ENCODE peak calls at places on chromosomes 4 and X, in six cellular contexts. X is lung, Z is GM23338, R is mesenchymal stem cell, E is tibial artery, F is Karpas-422. G is an unnamed sample. For H3K4me1, the result is how much of the 10 kb centered on the place peaks cover.

GRCh38 chr4:70556856-70557255 is 35.2 kb upstream of the AMBN start:
- DNase-seq in R (no peak), Z (no peak), E (no peak), X (no peak), F (no peak), G (no peak)

GRCh38 chr4:77095101-77095826 is 19.5 kb upstream of the CCNI start:
- DNase-seq in E (peak), R (peak), X (peak), F (peak), Z (peak), G (peak)

GRCh38 chr4:96073446-96073845 is 233.6 kb downstream of the PDHA2 start:
- DNase-seq in Z (no peak), E (no peak), R (no peak), X (no peak), F (no peak), G (peak)

GRCh38 chr4:47031011-47031678 is at the start of gene GABRB1:
- DNase-seq in Z (peak), R (peak), F (no peak), X (peak), E (peak), G (no peak)

GRCh38 chr4:59537231-59537886 is 1662.8 kb upstream of the ADGRL3 start:
- DNase-seq in E (no peak), R (no peak), X (no peak), F (no peak), Z (no peak), G (peak)

GRCh38 chrX:9342581-9343051 is 122.2 kb upstream of the TBL1X start:
- DNase-seq in Z (peak), E (peak), X (peak), F (peak), R (peak), G (peak)

GRCh38 chr4:7368296-7368695 is 66.4 kb downstream of the PSAPL1 start:
- DNase-seq in X (no peak), R (no peak), F (no peak), E (no peak), Z (no peak), G (no peak)

GRCh38 chr4:31130930-31131329 is 410.8 kb downstream of the PCDH7 start:
- DNase-seq in Z (no peak), F (no peak), X (no peak), E (no peak), R (no peak), G (no peak)

GRCh38 chrX:56978172-56978571 is 17.2 kb downstream of the SPIN3 start:
- DNase-seq in X (peak), Z (peak), R (peak), F (peak), E (no peak), G (peak)

GRCh38 chrX:65750674-65751469 is 83.4 kb downstream of the MSN start:
- DNase-seq in R (no peak), X (no peak), F (no peak), E (no peak), Z (no peak), G (no peak)

GRCh38 chrX:40474205-40474626 is 106.6 kb upstream of the ATP6AP2 start:
- DNase-seq in E (no peak), F (no peak), X (peak), Z (peak), R (peak), G (no peak)

GRCh38 chr4:109128589-109128988 is 173.9 kb downstream of the COL25A1 start:
- DNase-seq in E (no peak), F (no peak), X (no peak), Z (no peak), R (no peak), G (no peak)

GRCh38 chr4:138736362-138736761 is 279.2 kb upstream of the NOCT start:
- DNase-seq in R (peak), F (no peak), Z (no peak), X (no peak), E (no peak), G (peak)

GRCh38 chrX:17017134-17017533 is 70.7 kb downstream of the REPS2 start:
- DNase-seq in Z (no peak), E (no peak), X (no peak), F (no peak), R (no peak), G (peak)

GRCh38 chrX:12494400-12495138 is 296.6 kb upstream of the PRPS2 start:
- DNase-seq in Z (peak), R (no peak), F (no peak), X (no peak), E (no peak), G (no peak)

GRCh38 chr4:59994118-59994517 is 1206.0 kb upstream of the ADGRL3 start:
- DNase-seq in Z (no peak), F (peak), X (no peak), R (no peak), E (no peak), G (no peak)

GRCh38 chr4:80535551-80535950 is 200.0 kb downstream of the CFAP299 start:
- DNase-seq in F (no peak), R (no peak), Z (no peak), X (no peak), E (no peak), G (peak)

GRCh38 chr4:83219991-83220360 is 64.6 kb downstream of the COQ2 start:
- DNase-seq in X (no peak), E (no peak), F (no peak), R (no peak), Z (no peak), G (no peak)

GRCh38 chr4:164700471-164700870 is 53.5 kb upstream of the SMIM31 start:
- DNase-seq in R (no peak), F (peak), E (no peak), X (no peak), Z (peak), G (peak)

GRCh38 chr4:53089940-53090729 is 228.0 kb downstream of the RASL11B start:
- DNase-seq in F (no peak), X (no peak), Z (no peak), R (peak), E (no peak), G (no peak)

GRCh38 chr4:138392751-138393308 is 150.7 kb upstream of the SLC7A11 start:
- DNase-seq in F (no peak), X (no peak), E (no peak), Z (no peak), R (no peak), G (no peak)

DNA sequence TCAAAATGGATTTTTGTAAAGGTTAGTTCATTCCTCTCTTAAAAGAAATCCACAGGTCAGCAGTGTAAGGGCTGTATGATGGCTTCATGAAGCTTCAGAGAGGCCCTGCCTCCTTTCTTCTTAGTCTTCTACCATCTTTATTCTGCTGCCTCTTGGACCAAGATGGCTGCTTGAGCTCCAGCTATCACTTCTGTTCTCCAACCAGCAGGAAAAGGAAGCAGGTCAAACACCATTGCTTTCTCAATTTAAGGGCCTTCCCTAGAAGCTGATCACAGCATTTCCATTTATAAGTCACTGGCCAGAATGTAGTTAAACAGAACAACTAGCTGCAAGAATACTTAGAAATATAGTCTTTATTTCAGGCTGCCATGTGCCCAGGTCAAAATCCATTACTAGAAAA is 336.8 kb upstream of the KLF3 start:
- DNase-seq in X (no peak), R (no peak), F (no peak), Z (no peak), E (no peak), G (no peak)
- H3K4me1 ChIP-seq in X (under half), R (under half), F (under half), Z (under half), E (under half), G (under half)

DNA sequence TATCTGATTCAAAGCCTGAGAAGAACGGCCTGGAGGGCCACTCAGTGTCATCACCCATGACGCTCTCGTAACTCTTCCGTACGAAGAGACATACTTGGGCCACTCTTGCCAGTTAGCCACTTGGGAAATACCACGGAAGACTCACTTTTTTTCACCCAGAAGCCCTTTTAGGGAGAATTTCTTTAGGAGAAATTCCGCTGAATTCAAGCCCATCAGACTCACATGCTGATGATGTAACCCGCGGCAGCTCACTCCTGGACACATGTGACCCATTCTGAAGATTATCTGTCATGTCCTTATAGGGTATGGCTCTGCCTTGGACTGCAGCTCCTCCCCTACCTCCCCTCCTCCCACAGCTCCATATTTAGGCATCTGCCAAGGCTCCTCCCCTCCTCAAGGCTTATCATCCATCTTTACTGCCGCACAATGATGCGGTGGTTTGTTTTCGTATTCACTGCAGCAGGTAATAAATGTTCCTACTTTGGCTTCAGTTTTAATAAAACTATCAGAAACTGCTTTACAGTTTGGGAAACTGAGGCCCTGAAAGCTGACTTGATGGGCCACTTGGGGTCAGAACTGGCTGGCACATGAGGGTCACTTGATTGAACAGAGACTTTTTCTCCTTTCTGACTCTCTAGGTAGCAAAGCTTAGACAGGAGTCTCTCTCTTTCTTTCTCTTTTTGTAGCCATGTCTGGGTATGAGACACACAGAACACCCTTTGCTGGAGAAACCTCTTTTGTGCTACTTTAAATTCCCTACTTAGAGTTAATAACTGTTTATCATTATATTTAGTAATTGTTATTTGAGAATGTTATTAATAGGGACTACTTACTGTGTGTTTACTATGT is 42.1 kb downstream of the RHOH start:
- DNase-seq in X (no peak), E (no peak), R (no peak), F (no peak), Z (peak), G (no peak)
- H3K27ac ChIP-seq in X (no peak), E (no peak), R (no peak), F (no peak), Z (no peak), G (no peak)

DNA sequence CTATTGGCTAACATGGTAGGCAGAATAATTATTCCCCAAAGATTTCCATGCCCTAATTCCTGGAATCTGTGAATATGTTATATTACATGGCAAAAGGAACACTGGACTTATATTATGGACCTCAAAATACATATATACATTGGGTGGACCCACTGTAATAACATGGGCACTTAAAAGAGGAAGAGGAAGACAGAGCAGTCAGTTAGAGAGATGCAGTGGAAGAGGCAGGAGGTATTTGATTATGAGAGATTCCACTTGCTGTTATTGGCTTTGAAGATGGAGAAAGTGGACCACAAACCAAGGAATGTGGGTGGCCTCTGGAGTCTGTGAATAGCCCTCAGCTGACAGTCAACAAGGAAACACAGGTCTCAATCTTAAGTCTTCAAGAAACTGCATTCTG is 14.0 kb upstream of the ART3 start:
- DNase-seq in F (no peak), E (no peak), Z (no peak), R (no peak), X (no peak), G (no peak)
- H3K4me1 ChIP-seq in F (under half), E (under half), Z (under half), R (under half), X (under half), G (under half)

GRCh38 chr4:104848597-104849225 is 298.0 kb upstream of the TET2 start:
- DNase-seq in E (no peak), Z (no peak), X (no peak), R (no peak), F (no peak), G (no peak)
- H3K27ac ChIP-seq in E (no peak), Z (no peak), X (no peak), R (no peak), F (no peak), G (no peak)

GRCh38 chr4:89283226-89283974 is 24.2 kb downstream of the GPRIN3 start:
- DNase-seq in E (no peak), Z (no peak), F (no peak), R (peak), X (no peak), G (peak)
- H3K4me1 ChIP-seq in E (under half), Z (under half), F (under half), R (under half), X (under half), G (under half)

DNA sequence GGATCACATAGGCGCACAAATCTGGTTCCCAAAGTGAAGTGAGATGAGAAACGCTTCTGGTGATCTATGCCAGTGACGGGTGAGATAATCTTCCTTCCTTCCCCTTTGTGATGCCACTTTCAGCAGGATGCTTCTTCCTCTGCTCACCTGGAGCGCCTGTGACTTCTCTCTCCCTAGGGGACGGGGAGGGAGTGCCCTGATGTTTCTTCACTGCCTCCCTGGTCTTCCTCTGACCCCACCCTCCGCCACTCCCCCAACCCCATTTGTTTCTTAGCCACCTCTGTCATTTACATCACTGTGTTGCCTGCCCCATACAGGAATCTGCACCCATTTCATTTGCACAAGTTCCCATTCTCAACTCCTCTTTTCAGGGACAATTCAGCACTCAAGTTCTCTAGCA is 139.0 kb upstream of the MID1 start:
- DNase-seq in R (no peak), Z (peak), X (no peak), F (no peak), E (no peak), G (no peak)
- H3K27ac ChIP-seq in R (no peak), Z (peak), X (no peak), F (no peak), E (no peak), G (no peak)

GRCh38 chrX:68994135-68994882 is 165.5 kb downstream of the EFNB1 start:
- DNase-seq in R (no peak), F (no peak), E (no peak), Z (no peak), X (no peak), G (no peak)
- H3K4me1 ChIP-seq in R (under half), F (under half), E (under half), Z (under half), X (under half), G (under half)

G was measured in PC-3.